ENCODE peak calls at places on chromosome 12, in ten cellular contexts. One of them, this sample, is unnamed. For H3K4me1, the result is how much of the 10 kb centered on the place peaks cover.

GRCh38 chr12:51281202-51281924 is 11.1 kb upstream of the SMAGP start:
- DNase-seq in tibial artery: no peak
- DNase-seq in HAP-1: no peak
- DNase-seq in heart right ventricle: no peak
- DNase-seq in PC-3: peak
- DNase-seq in heart left ventricle: no peak
- DNase-seq in testis: no peak
- DNase-seq in HCT116: no peak
- DNase-seq in CD4-positive, CD25-positive, alpha-beta regulatory T cell: no peak
- DNase-seq in fibroblast of lung: peak
- DNase-seq in this sample: peak

GRCh38 chr12:103627189-103627855 is 40.2 kb downstream of the STAB2 start:
- DNase-seq in tibial artery: no peak
- DNase-seq in HAP-1: no peak
- DNase-seq in heart right ventricle: peak
- DNase-seq in PC-3: no peak
- DNase-seq in heart left ventricle: peak
- DNase-seq in testis: no peak
- DNase-seq in HCT116: no peak
- DNase-seq in CD4-positive, CD25-positive, alpha-beta regulatory T cell: no peak
- DNase-seq in fibroblast of lung: no peak
- DNase-seq in this sample: no peak

GRCh38 chr12:48567731-48568130 is 2.1 kb downstream of the LALBA start:
- DNase-seq in tibial artery: no peak
- DNase-seq in HAP-1: no peak
- DNase-seq in heart right ventricle: no peak
- DNase-seq in PC-3: no peak
- DNase-seq in heart left ventricle: no peak
- DNase-seq in testis: no peak
- DNase-seq in HCT116: no peak
- DNase-seq in CD4-positive, CD25-positive, alpha-beta regulatory T cell: no peak
- DNase-seq in fibroblast of lung: no peak
- DNase-seq in this sample: no peak

GRCh38 chr12:104063712-104064030 is 660 bp upstream of the HCFC2 start:
- DNase-seq in tibial artery: peak
- DNase-seq in HAP-1: no peak
- DNase-seq in heart right ventricle: no peak
- DNase-seq in PC-3: no peak
- DNase-seq in heart left ventricle: no peak
- DNase-seq in testis: peak
- DNase-seq in HCT116: no peak
- DNase-seq in CD4-positive, CD25-positive, alpha-beta regulatory T cell: no peak
- DNase-seq in fibroblast of lung: no peak
- DNase-seq in this sample: no peak

GRCh38 chr12:84554199-84554723 is 358.3 kb downstream of the SLC6A15 start:
- DNase-seq in tibial artery: no peak
- DNase-seq in HAP-1: no peak
- DNase-seq in heart right ventricle: no peak
- DNase-seq in PC-3: no peak
- DNase-seq in heart left ventricle: no peak
- DNase-seq in testis: no peak
- DNase-seq in HCT116: no peak
- DNase-seq in CD4-positive, CD25-positive, alpha-beta regulatory T cell: no peak
- DNase-seq in fibroblast of lung: no peak
- DNase-seq in this sample: peak

GRCh38 chr12:108306014-108306501 is 33.1 kb downstream of the CMKLR1 start:
- DNase-seq in tibial artery: no peak
- DNase-seq in HAP-1: no peak
- DNase-seq in heart right ventricle: peak
- DNase-seq in PC-3: peak
- DNase-seq in heart left ventricle: no peak
- DNase-seq in testis: no peak
- DNase-seq in HCT116: no peak
- DNase-seq in CD4-positive, CD25-positive, alpha-beta regulatory T cell: no peak
- DNase-seq in fibroblast of lung: no peak
- DNase-seq in this sample: peak

GRCh38 chr12:51202650-51203198 is 15.1 kb downstream of the POU6F1 start:
- DNase-seq in tibial artery: no peak
- DNase-seq in HAP-1: no peak
- DNase-seq in heart right ventricle: no peak
- DNase-seq in PC-3: no peak
- DNase-seq in heart left ventricle: no peak
- DNase-seq in testis: no peak
- DNase-seq in HCT116: no peak
- DNase-seq in CD4-positive, CD25-positive, alpha-beta regulatory T cell: no peak
- DNase-seq in fibroblast of lung: no peak
- DNase-seq in this sample: no peak

GRCh38 chr12:52234226-52234810 is 1.3 kb downstream of the KRT7 start:
- DNase-seq in tibial artery: no peak
- DNase-seq in HAP-1: no peak
- DNase-seq in heart right ventricle: no peak
- DNase-seq in PC-3: peak
- DNase-seq in heart left ventricle: no peak
- DNase-seq in testis: no peak
- DNase-seq in HCT116: no peak
- DNase-seq in CD4-positive, CD25-positive, alpha-beta regulatory T cell: no peak
- DNase-seq in fibroblast of lung: no peak
- DNase-seq in this sample: peak

GRCh38 chr12:114904254-114905003 is 220.5 kb upstream of the TBX3 start:
- DNase-seq in tibial artery: no peak
- DNase-seq in HAP-1: no peak
- DNase-seq in heart right ventricle: no peak
- DNase-seq in PC-3: peak
- DNase-seq in heart left ventricle: no peak
- DNase-seq in testis: no peak
- DNase-seq in HCT116: peak
- DNase-seq in CD4-positive, CD25-positive, alpha-beta regulatory T cell: no peak
- DNase-seq in fibroblast of lung: peak
- DNase-seq in this sample: no peak

GRCh38 chr12:5590316-5590715 is 158.4 kb downstream of the NTF3 start:
- DNase-seq in tibial artery: no peak
- DNase-seq in HAP-1: no peak
- DNase-seq in heart right ventricle: no peak
- DNase-seq in PC-3: no peak
- DNase-seq in heart left ventricle: no peak
- DNase-seq in testis: no peak
- DNase-seq in HCT116: no peak
- DNase-seq in CD4-positive, CD25-positive, alpha-beta regulatory T cell: no peak
- DNase-seq in fibroblast of lung: no peak
- DNase-seq in this sample: peak

GRCh38 chr12:47967461-47968430 is 4.3 kb downstream of the TMEM106C start:
- DNase-seq in tibial artery: peak
- DNase-seq in HAP-1: no peak
- DNase-seq in heart right ventricle: no peak
- DNase-seq in PC-3: no peak
- DNase-seq in heart left ventricle: no peak
- DNase-seq in testis: no peak
- DNase-seq in HCT116: no peak
- DNase-seq in CD4-positive, CD25-positive, alpha-beta regulatory T cell: no peak
- DNase-seq in fibroblast of lung: no peak
- DNase-seq in this sample: peak

GRCh38 chr12:16555630-16556029 is 50.3 kb downstream of the LMO3 start:
- DNase-seq in tibial artery: no peak
- DNase-seq in HAP-1: no peak
- DNase-seq in heart right ventricle: no peak
- DNase-seq in PC-3: no peak
- DNase-seq in heart left ventricle: no peak
- DNase-seq in testis: no peak
- DNase-seq in HCT116: no peak
- DNase-seq in CD4-positive, CD25-positive, alpha-beta regulatory T cell: no peak
- DNase-seq in fibroblast of lung: peak
- DNase-seq in this sample: no peak

GRCh38 chr12:42516573-42516972 is 73.0 kb downstream of the PRICKLE1 start:
- DNase-seq in tibial artery: no peak
- DNase-seq in HAP-1: no peak
- DNase-seq in heart right ventricle: no peak
- DNase-seq in PC-3: no peak
- DNase-seq in heart left ventricle: no peak
- DNase-seq in testis: no peak
- DNase-seq in HCT116: no peak
- DNase-seq in CD4-positive, CD25-positive, alpha-beta regulatory T cell: no peak
- DNase-seq in fibroblast of lung: no peak
- DNase-seq in this sample: no peak

GRCh38 chr12:119207161-119207560 is 28.4 kb downstream of the HSPB8 start:
- DNase-seq in tibial artery: no peak
- DNase-seq in HAP-1: no peak
- DNase-seq in heart right ventricle: no peak
- DNase-seq in PC-3: no peak
- DNase-seq in heart left ventricle: no peak
- DNase-seq in testis: no peak
- DNase-seq in HCT116: no peak
- DNase-seq in CD4-positive, CD25-positive, alpha-beta regulatory T cell: no peak
- DNase-seq in fibroblast of lung: no peak
- DNase-seq in this sample: no peak

GRCh38 chr12:122308811-122309210 is 42.5 kb upstream of the VPS33A start:
- DNase-seq in tibial artery: no peak
- DNase-seq in HAP-1: no peak
- DNase-seq in heart right ventricle: no peak
- DNase-seq in PC-3: no peak
- DNase-seq in heart left ventricle: no peak
- DNase-seq in testis: no peak
- DNase-seq in HCT116: no peak
- DNase-seq in CD4-positive, CD25-positive, alpha-beta regulatory T cell: no peak
- DNase-seq in fibroblast of lung: no peak
- DNase-seq in this sample: peak
- H3K4me1 ChIP-seq in tibial artery: under half
- H3K4me1 ChIP-seq in HAP-1: under half
- H3K4me1 ChIP-seq in heart right ventricle: under half
- H3K4me1 ChIP-seq in PC-3: under half
- H3K4me1 ChIP-seq in heart left ventricle: under half
- H3K4me1 ChIP-seq in testis: under half
- H3K4me1 ChIP-seq in HCT116: under half
- H3K4me1 ChIP-seq in CD4-positive, CD25-positive, alpha-beta regulatory T cell: under half
- H3K4me1 ChIP-seq in fibroblast of lung: under half
- H3K4me1 ChIP-seq in this sample: under half

DNA sequence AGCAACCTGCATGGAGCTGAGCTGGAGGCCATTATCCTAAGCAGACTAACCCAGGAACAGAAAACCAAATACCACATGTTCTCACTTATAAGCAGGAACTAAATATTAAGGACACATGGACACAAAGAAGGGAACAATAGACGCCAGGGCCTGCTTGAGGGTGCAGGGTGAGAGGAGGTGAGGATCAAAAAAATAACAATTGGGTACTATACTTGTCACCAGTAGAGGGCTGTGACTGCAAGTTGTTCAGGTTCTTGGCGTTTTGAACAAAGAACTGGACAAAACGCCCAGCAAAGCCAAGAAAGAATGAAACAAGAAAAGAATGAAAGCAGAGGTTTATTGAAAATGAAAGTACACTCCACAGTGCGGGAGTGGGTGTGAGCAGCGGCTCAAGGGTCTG is 208.5 kb upstream of the NEDD1 start:
- DNase-seq in tibial artery: no peak
- DNase-seq in HAP-1: no peak
- DNase-seq in heart right ventricle: no peak
- DNase-seq in PC-3: peak
- DNase-seq in heart left ventricle: no peak
- DNase-seq in testis: no peak
- DNase-seq in HCT116: no peak
- DNase-seq in CD4-positive, CD25-positive, alpha-beta regulatory T cell: no peak
- DNase-seq in fibroblast of lung: no peak
- DNase-seq in this sample: no peak
- H3K4me3 ChIP-seq in tibial artery: no peak
- H3K4me3 ChIP-seq in HAP-1: no peak
- H3K4me3 ChIP-seq in heart right ventricle: no peak
- H3K4me3 ChIP-seq in PC-3: no peak
- H3K4me3 ChIP-seq in heart left ventricle: no peak
- H3K4me3 ChIP-seq in testis: no peak
- H3K4me3 ChIP-seq in HCT116: no peak
- H3K4me3 ChIP-seq in CD4-positive, CD25-positive, alpha-beta regulatory T cell: no peak
- H3K4me3 ChIP-seq in fibroblast of lung: no peak
- H3K4me3 ChIP-seq in this sample: peak

DNA sequence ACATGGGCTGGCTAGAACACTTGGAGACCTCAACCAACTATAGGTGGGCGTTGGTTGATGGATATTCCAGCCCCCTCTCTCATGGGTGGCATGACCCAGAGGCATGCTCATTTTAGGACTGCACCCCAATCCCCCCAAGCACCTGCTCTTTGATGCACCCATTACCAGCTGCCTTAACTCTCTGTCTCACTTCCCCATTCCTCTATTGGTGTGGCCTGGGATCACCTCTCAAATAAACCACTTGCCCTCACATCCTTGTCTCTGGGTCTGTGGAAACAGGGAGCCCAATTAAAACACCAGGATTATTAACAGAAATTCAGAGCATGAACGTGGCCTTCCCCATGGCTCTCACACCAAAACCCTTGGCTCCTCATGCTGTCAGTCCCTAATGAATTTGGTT is 202.3 kb upstream of the NOS1 start:
- DNase-seq in tibial artery: no peak
- DNase-seq in HAP-1: no peak
- DNase-seq in heart right ventricle: no peak
- DNase-seq in PC-3: no peak
- DNase-seq in heart left ventricle: no peak
- DNase-seq in testis: no peak
- DNase-seq in HCT116: no peak
- DNase-seq in CD4-positive, CD25-positive, alpha-beta regulatory T cell: no peak
- DNase-seq in fibroblast of lung: no peak
- DNase-seq in this sample: no peak
- H3K4me1 ChIP-seq in tibial artery: under half
- H3K4me1 ChIP-seq in HAP-1: under half
- H3K4me1 ChIP-seq in heart right ventricle: under half
- H3K4me1 ChIP-seq in PC-3: under half
- H3K4me1 ChIP-seq in heart left ventricle: under half
- H3K4me1 ChIP-seq in testis: under half
- H3K4me1 ChIP-seq in HCT116: under half
- H3K4me1 ChIP-seq in CD4-positive, CD25-positive, alpha-beta regulatory T cell: under half
- H3K4me1 ChIP-seq in fibroblast of lung: under half
- H3K4me1 ChIP-seq in this sample: under half

DNA sequence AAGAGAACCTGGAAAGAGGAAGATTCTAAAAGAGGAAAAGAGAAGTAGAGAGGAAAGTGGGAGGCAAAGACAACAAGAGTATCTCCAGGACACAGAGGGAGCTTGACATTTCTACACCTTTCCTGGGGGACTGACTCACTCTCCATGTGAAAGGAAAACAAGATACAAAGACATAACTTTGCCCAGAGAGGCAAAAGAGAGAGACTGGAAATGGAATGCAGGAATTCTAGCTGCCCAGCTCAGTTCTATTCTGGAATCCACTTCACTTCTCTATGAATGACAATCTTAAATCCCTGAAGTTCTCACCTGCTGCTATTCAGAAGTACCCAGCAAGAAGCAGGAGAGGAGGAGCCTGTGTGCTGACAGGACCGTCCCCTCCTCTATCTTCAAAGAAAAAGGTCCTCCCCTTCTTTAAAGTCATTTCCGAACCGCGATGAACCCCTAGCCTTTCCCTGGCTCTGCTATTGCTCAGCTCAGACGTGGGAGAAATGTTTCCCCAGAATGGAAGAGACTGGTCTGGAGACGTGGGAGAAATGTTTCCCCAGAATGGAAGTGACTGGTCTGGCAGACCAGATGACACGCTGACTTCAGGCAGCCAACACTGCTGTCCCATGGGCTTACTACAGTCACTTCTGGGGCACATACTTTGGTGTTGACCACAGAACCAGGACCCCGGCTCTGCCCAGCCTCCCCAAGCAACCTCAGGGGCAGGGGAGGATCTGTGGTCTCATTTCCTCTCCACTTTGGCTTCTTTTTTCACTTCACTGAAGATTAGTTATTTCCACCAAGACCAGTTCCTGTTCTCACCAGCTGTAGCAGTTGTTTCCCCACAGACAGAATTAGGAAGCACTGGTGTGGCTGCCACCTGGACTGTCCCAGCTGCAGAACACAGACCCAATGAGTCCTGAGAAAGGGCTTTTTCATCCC is 8.3 kb downstream of the FMNL3 start:
- DNase-seq in tibial artery: peak
- DNase-seq in HAP-1: peak
- DNase-seq in heart right ventricle: peak
- DNase-seq in PC-3: peak
- DNase-seq in heart left ventricle: peak
- DNase-seq in testis: no peak
- DNase-seq in HCT116: no peak
- DNase-seq in CD4-positive, CD25-positive, alpha-beta regulatory T cell: peak
- DNase-seq in fibroblast of lung: peak
- DNase-seq in this sample: peak
- H3K4me3 ChIP-seq in tibial artery: peak
- H3K4me3 ChIP-seq in HAP-1: no peak
- H3K4me3 ChIP-seq in heart right ventricle: peak
- H3K4me3 ChIP-seq in PC-3: no peak
- H3K4me3 ChIP-seq in heart left ventricle: peak
- H3K4me3 ChIP-seq in testis: no peak
- H3K4me3 ChIP-seq in HCT116: no peak
- H3K4me3 ChIP-seq in CD4-positive, CD25-positive, alpha-beta regulatory T cell: peak
- H3K4me3 ChIP-seq in fibroblast of lung: peak
- H3K4me3 ChIP-seq in this sample: peak

This sample was measured in osteoblast.